ENCODE peak calls at places on chromosome 13, in four cellular contexts. A is lung, U is PC-3, T is PC-9. X is an unnamed sample. For H3K36me3, the result is how much of the 10 kb centered on the place peaks cover.

GRCh38 chr13:101875717-101876393 is 423.4 kb downstream of the ITGBL1 start:
- DNase-seq in A (no peak), U (peak), T (peak), X (peak)

GRCh38 chr13:101218484-101218883 is 197.8 kb downstream of the NALCN start:
- DNase-seq in A (no peak), U (peak), T (no peak), X (peak)

GRCh38 chr13:109275848-109276247 is 510.5 kb downstream of the IRS2 start:
- DNase-seq in A (no peak), U (no peak), T (no peak), X (no peak)

GRCh38 chr13:22594041-22594440 is 586.7 kb upstream of the SGCG start:
- DNase-seq in A (no peak), U (no peak), T (no peak), X (no peak)

GRCh38 chr13:43878897-43879322 is 630 bp downstream of the CCDC122 start:
- DNase-seq in A (peak), U (peak), T (no peak), X (peak)

GRCh38 chr13:100765021-100765420 is 90.4 kb upstream of the TMTC4 start:
- DNase-seq in A (no peak), U (no peak), T (no peak), X (no peak)

GRCh38 chr13:40371531-40372125 is 294.8 kb downstream of the FOXO1 start:
- DNase-seq in A (no peak), U (no peak), T (no peak), X (no peak)

GRCh38 chr13:110163020-110163658 is 143.8 kb downstream of the COL4A1 start:
- DNase-seq in A (no peak), U (no peak), T (no peak), X (no peak)

GRCh38 chr13:111165611-111166010 is 50.5 kb downstream of the ARHGEF7 start:
- DNase-seq in A (no peak), U (no peak), T (peak), X (no peak)

GRCh38 chr13:112184851-112185371 is 118.0 kb downstream of the SOX1 start:
- DNase-seq in A (no peak), U (no peak), T (no peak), X (no peak)

GRCh38 chr13:79409828-79410227 is 3.8 kb upstream of the RBM26 start:
- DNase-seq in A (no peak), U (no peak), T (no peak), X (no peak)

GRCh38 chr13:48586591-48587103 is 53.8 kb upstream of the RCBTB2 start:
- DNase-seq in A (peak), U (no peak), T (no peak), X (no peak)

GRCh38 chr13:77422724-77423123 is 95.8 kb upstream of the MYCBP2 start:
- DNase-seq in A (no peak), U (peak), T (peak), X (peak)

GRCh38 chr13:61913183-61913582 is 497.5 kb upstream of the PCDH20 start:
- DNase-seq in A (no peak), U (no peak), T (no peak), X (peak)

GRCh38 chr13:25738342-25738771 is 313.5 kb downstream of the SHISA2 start:
- DNase-seq in A (no peak), U (no peak), T (no peak), X (peak)

GRCh38 chr13:74466015-74466414 is 331.8 kb upstream of the KLF12 start:
- DNase-seq in A (no peak), U (no peak), T (no peak), X (peak)

GRCh38 chr13:110616103-110617101 is 1.1 kb downstream of the NAXD start:
- DNase-seq in A (peak), U (peak), T (peak), X (peak)

GRCh38 chr13:53200498-53201453 is 172.2 kb downstream of the OLFM4 start:
- DNase-seq in A (no peak), U (no peak), T (no peak), X (no peak)

GRCh38 chr13:50993371-50993770 is 83.8 kb downstream of the RNASEH2B start:
- DNase-seq in A (no peak), U (no peak), T (no peak), X (no peak)

GRCh38 chr13:72163671-72164070 is 296.7 kb upstream of the DACH1 start:
- DNase-seq in A (no peak), U (peak), T (no peak), X (peak)

GRCh38 chr13:39148513-39148961 is 110.3 kb downstream of the NHLRC3 start:
- DNase-seq in A (no peak), U (no peak), T (peak), X (peak)

GRCh38 chr13:33796095-33796494 is 21.9 kb upstream of the RFC3 start:
- DNase-seq in A (no peak), U (no peak), T (no peak), X (no peak)

GRCh38 chr13:72463561-72463960 is 263.9 kb downstream of the MZT1 start:
- DNase-seq in A (no peak), U (no peak), T (no peak), X (no peak)

GRCh38 chr13:20383058-20383457 is 142.6 kb downstream of the CRYL1 start:
- DNase-seq in A (no peak), U (no peak), T (no peak), X (no peak)

GRCh38 chr13:109479534-109479933 is 306.8 kb downstream of the IRS2 start:
- DNase-seq in A (no peak), U (no peak), T (no peak), X (no peak)

GRCh38 chr13:98144501-98145350 is 1.8 kb downstream of the FARP1 start:
- DNase-seq in A (no peak), U (peak), T (peak), X (peak)

GRCh38 chr13:93224545-93224944 is 2.1 kb upstream of the GPC6 start:
- DNase-seq in A (no peak), U (peak), T (peak), X (no peak)

GRCh38 chr13:75518439-75519088 is 19.1 kb downstream of the COMMD6 start:
- DNase-seq in A (no peak), U (no peak), T (no peak), X (no peak)

GRCh38 chr13:101111894-101112293 is 304.4 kb downstream of the NALCN start:
- DNase-seq in A (no peak), U (peak), T (no peak), X (peak)

GRCh38 chr13:40668335-40668734 is 1.9 kb upstream of the FOXO1 start:
- DNase-seq in A (peak), U (no peak), T (no peak), X (no peak)

GRCh38 chr13:41546372-41547252 is 89.3 kb downstream of the RGCC start:
- DNase-seq in A (no peak), U (peak), T (no peak), X (peak)

GRCh38 chr13:60080871-60081270 is 82.9 kb downstream of the DIAPH3 start:
- DNase-seq in A (no peak), U (no peak), T (no peak), X (no peak)

GRCh38 chr13:108987488-108987887 is 358.1 kb downstream of the MYO16 start:
- DNase-seq in A (no peak), U (no peak), T (no peak), X (peak)

GRCh38 chr13:24630121-24630520 is 50.1 kb upstream of the ATP12A start:
- DNase-seq in A (no peak), U (no peak), T (no peak), X (no peak)

GRCh38 chr13:98143157-98143553 is 261 bp downstream of the FARP1 start:
- DNase-seq in A (no peak), U (no peak), T (no peak), X (no peak)

GRCh38 chr13:112614835-112615234 is 26.9 kb upstream of the TUBGCP3 start:
- DNase-seq in A (no peak), U (no peak), T (no peak), X (no peak)

GRCh38 chr13:48155850-48156249 is 60.9 kb upstream of the MED4 start:
- DNase-seq in A (no peak), U (peak), T (peak), X (peak)

GRCh38 chr13:46850214-46850613 is 46.6 kb downstream of the HTR2A start:
- DNase-seq in A (no peak), U (no peak), T (no peak), X (no peak)
- H3K4me3 ChIP-seq in A (no peak), U (no peak), T (no peak), X (no peak)

DNA sequence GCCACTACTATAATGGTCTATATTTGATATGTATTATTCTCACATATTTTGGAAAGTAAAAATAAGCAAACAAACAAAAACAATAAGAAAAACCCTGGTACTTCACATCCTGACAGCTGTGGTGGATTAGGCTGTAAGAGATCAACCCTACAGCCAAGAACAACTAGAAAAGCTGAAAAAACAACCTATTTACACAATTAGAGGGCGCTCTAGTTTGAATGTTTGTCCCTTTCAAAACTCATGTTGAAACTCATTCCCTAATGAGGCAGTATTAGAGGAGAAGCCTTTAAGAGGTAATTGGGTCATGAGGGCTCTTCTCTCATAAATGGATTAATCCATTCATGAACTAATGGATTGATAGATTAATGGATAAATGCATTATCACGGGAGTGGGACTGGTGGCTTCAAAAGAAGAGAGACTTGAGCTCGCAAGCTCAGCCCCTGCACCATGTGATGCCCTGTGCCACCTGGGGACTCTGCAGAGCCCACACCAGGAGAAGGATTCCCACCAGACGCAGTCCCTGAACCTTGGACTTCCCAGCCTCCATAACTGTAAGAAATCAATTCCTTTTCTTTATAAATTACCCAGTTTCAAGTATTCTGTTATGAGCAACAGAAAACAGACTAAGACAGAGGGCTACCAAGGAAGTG is 733.9 kb upstream of the ARGLU1 start:
- DNase-seq in A (no peak), U (peak), T (no peak), X (no peak)
- TF ChIP-seq CTCF in A (no peak), U (no peak), T (peak), X (no peak)

GRCh38 chr13:37009692-37010091 is 9.1 kb downstream of the EXOSC8 start:
- DNase-seq in A (no peak), U (no peak), T (no peak), X (no peak)
- H3K36me3 ChIP-seq in A (under half), U (under half), T (half or more), X (under half)

GRCh38 chr13:30464496-30465351 is 1.0 kb downstream of the HMGB1 start:
- DNase-seq in A (peak), U (peak), T (peak), X (peak)

GRCh38 chr13:30463820-30464495 is 1.8 kb downstream of the HMGB1 start:
- DNase-seq in A (peak), U (peak), T (no peak), X (peak)

GRCh38 chr13:30465541-30466357 is at the start of gene HMGB1:
- DNase-seq in A (peak), U (peak), T (peak), X (peak)

GRCh38 chr13:30466358-30466714 is 600 bp upstream of the HMGB1 start:
- DNase-seq in A (no peak), U (peak), T (no peak), X (peak)

GRCh38 chr13:30466841-30467252 is 1.1 kb upstream of the HMGB1 start:
- DNase-seq in A (no peak), U (peak), T (no peak), X (no peak)
- H3K4me3 ChIP-seq in A (no peak), U (peak), T (peak), X (no peak)

DNA sequence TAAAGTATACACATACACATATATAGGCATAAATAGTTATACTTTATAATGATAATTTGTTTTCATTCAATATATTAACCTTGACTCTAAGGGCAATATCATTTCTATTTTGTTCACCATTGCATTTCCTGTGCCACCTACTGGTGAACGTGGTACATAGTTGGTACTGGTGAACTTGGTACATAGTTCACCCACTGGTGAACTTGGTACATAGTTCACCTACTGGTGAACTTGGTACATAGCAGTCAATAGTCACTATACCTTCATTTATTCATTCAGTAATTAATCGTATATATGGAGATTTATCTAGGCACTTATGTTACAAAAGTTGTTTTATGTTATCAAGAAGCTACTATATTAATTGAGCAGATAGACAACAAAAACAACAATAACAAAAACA is 172.6 kb upstream of the ATXN8OS start:
- DNase-seq in A (no peak), U (peak), T (peak), X (peak)
- TF ChIP-seq CTCF in A (no peak), U (peak), T (peak), X (no peak)

GRCh38 chr13:113641426-113641825 is 16.6 kb downstream of the ATP4B start:
- DNase-seq in A (no peak), U (no peak), T (no peak), X (no peak)
- H3K36me3 ChIP-seq in A (under half), U (under half), T (under half), X (under half)

DNA sequence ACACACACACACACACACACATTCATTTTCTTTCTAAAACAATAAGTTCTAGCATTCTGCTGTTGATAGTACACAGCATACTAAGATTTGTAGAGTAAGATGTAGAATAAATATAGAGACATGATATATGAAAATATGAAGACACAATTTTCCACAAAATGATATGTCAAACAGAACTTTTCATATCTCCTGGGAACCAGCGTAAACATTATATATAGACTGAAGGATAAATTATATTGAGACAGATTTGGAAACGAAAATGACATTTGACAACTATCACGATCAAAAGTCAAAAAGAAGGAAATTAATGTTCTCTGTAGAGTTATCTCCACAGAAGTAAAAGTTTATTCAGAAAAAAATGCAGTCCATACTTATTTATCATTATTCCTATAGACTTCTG is 1605.7 kb upstream of the SLC10A2 start:
- DNase-seq in A (no peak), U (no peak), T (no peak), X (no peak)
- H3K4me3 ChIP-seq in A (no peak), U (no peak), T (no peak), X (no peak)

GRCh38 chr13:45205124-45205523 is 4.3 kb upstream of the KCTD4 start:
- DNase-seq in A (no peak), U (no peak), T (no peak), X (no peak)
- TF ChIP-seq CTCF in A (no peak), U (no peak), T (no peak), X (no peak)

GRCh38 chr13:27654816-27655215 is 33.1 kb downstream of the POLR1D start:
- DNase-seq in A (no peak), U (no peak), T (no peak), X (no peak)
- H3K36me3 ChIP-seq in A (under half), U (under half), T (under half), X (under half)

X was measured in bronchial epithelial cell.